ENCODE peak calls at places on chromosomes 6 and 20, in eight cellular contexts. One of them, this sample, is unnamed.

GRCh38 chr6:3987072-3987471 is 91.9 kb downstream of the FAM217A start:
- DNase-seq in GM23248: no peak
- DNase-seq in activated gamma-delta T cell treated with Interleukin-2 at 50 U/mL for 16 hours: no peak
- DNase-seq in progenitor cell of endocrine pancreas: no peak
- DNase-seq in ELF-1: peak; percentile 70
- DNase-seq in fibroblast of lung: peak; percentile 56
- DNase-seq in NAMALWA: no peak
- DNase-seq in activated CD8-positive, alpha-beta memory T cell treated with anti-CD3 and anti-CD28 coated beads for 4 hours: no peak
- DNase-seq in this sample: no peak

GRCh38 chr6:73393278-73393677 is 1.4 kb upstream of the DDX43 start:
- DNase-seq in GM23248: peak; percentile 16
- DNase-seq in activated gamma-delta T cell treated with Interleukin-2 at 50 U/mL for 16 hours: no peak
- DNase-seq in progenitor cell of endocrine pancreas: no peak
- DNase-seq in ELF-1: no peak
- DNase-seq in fibroblast of lung: peak; percentile 32
- DNase-seq in NAMALWA: no peak
- DNase-seq in activated CD8-positive, alpha-beta memory T cell treated with anti-CD3 and anti-CD28 coated beads for 4 hours: no peak
- DNase-seq in this sample: no peak

GRCh38 chr20:60137657-60138245 is 179.5 kb downstream of the CDH26 start:
- DNase-seq in GM23248: peak; percentile 48
- DNase-seq in activated gamma-delta T cell treated with Interleukin-2 at 50 U/mL for 16 hours: peak; percentile 13
- DNase-seq in progenitor cell of endocrine pancreas: no peak
- DNase-seq in ELF-1: peak; percentile 48
- DNase-seq in fibroblast of lung: no peak
- DNase-seq in NAMALWA: peak; percentile 54
- DNase-seq in activated CD8-positive, alpha-beta memory T cell treated with anti-CD3 and anti-CD28 coated beads for 4 hours: peak; percentile 13
- DNase-seq in this sample: no peak

GRCh38 chr6:29011276-29011734 is 6.2 kb upstream of the ZNF311 start:
- DNase-seq in GM23248: peak; percentile 87
- DNase-seq in activated gamma-delta T cell treated with Interleukin-2 at 50 U/mL for 16 hours: no peak
- DNase-seq in progenitor cell of endocrine pancreas: no peak
- DNase-seq in ELF-1: peak; percentile 64
- DNase-seq in fibroblast of lung: peak; percentile 69
- DNase-seq in NAMALWA: no peak
- DNase-seq in activated CD8-positive, alpha-beta memory T cell treated with anti-CD3 and anti-CD28 coated beads for 4 hours: no peak
- DNase-seq in this sample: no peak

GRCh38 chr20:8043687-8044278 is 24.2 kb upstream of the TMX4 start:
- DNase-seq in GM23248: peak; percentile 71
- DNase-seq in activated gamma-delta T cell treated with Interleukin-2 at 50 U/mL for 16 hours: peak; percentile 26
- DNase-seq in progenitor cell of endocrine pancreas: no peak
- DNase-seq in ELF-1: no peak
- DNase-seq in fibroblast of lung: peak; percentile 40
- DNase-seq in NAMALWA: peak; percentile 73
- DNase-seq in activated CD8-positive, alpha-beta memory T cell treated with anti-CD3 and anti-CD28 coated beads for 4 hours: no peak
- DNase-seq in this sample: peak; percentile 28

GRCh38 chr6:1296542-1296941 is 15.4 kb upstream of the FOXQ1 start:
- DNase-seq in GM23248: peak; percentile 61
- DNase-seq in activated gamma-delta T cell treated with Interleukin-2 at 50 U/mL for 16 hours: no peak
- DNase-seq in progenitor cell of endocrine pancreas: no peak
- DNase-seq in ELF-1: no peak
- DNase-seq in fibroblast of lung: peak; percentile 23
- DNase-seq in NAMALWA: no peak
- DNase-seq in activated CD8-positive, alpha-beta memory T cell treated with anti-CD3 and anti-CD28 coated beads for 4 hours: no peak
- DNase-seq in this sample: no peak

GRCh38 chr6:52517502-52518278 is 59.2 kb downstream of the TRAM2 start:
- DNase-seq in GM23248: peak; percentile 99
- DNase-seq in activated gamma-delta T cell treated with Interleukin-2 at 50 U/mL for 16 hours: no peak
- DNase-seq in progenitor cell of endocrine pancreas: no peak
- DNase-seq in ELF-1: peak; percentile 92
- DNase-seq in fibroblast of lung: peak; percentile 97
- DNase-seq in NAMALWA: no peak
- DNase-seq in activated CD8-positive, alpha-beta memory T cell treated with anti-CD3 and anti-CD28 coated beads for 4 hours: no peak
- DNase-seq in this sample: peak; percentile 90

GRCh38 chr6:147260091-147260490 is 55.9 kb downstream of the STXBP5 start:
- DNase-seq in GM23248: no peak
- DNase-seq in activated gamma-delta T cell treated with Interleukin-2 at 50 U/mL for 16 hours: no peak
- DNase-seq in progenitor cell of endocrine pancreas: no peak
- DNase-seq in ELF-1: no peak
- DNase-seq in fibroblast of lung: no peak
- DNase-seq in NAMALWA: no peak
- DNase-seq in activated CD8-positive, alpha-beta memory T cell treated with anti-CD3 and anti-CD28 coated beads for 4 hours: no peak
- DNase-seq in this sample: no peak

GRCh38 chr6:90383212-90383611 is 86.6 kb upstream of the BACH2 start:
- DNase-seq in GM23248: no peak
- DNase-seq in activated gamma-delta T cell treated with Interleukin-2 at 50 U/mL for 16 hours: no peak
- DNase-seq in progenitor cell of endocrine pancreas: no peak
- DNase-seq in ELF-1: no peak
- DNase-seq in fibroblast of lung: no peak
- DNase-seq in NAMALWA: peak; percentile 89
- DNase-seq in activated CD8-positive, alpha-beta memory T cell treated with anti-CD3 and anti-CD28 coated beads for 4 hours: no peak
- DNase-seq in this sample: no peak

This sample was measured in BE2C.